ENCODE peak calls at places on chromosome 15, in seven cellular contexts. I is stimulated activated CD4-positive, alpha-beta T cell treated with anti-CD3 and anti-CD28 coated beads, Interleukin-4, amount 100 ng/mL, for 1 hour; O is C1 segment of cervical spinal cord; F is B cell; Q is GM04503; D is AG08395; C is mesenteric fat pad. X is an unnamed sample.

GRCh38 chr15:67884514-67885225 is 44.8 kb upstream of the RNU6-1 start:
- DNase-seq in C (peak; percentile 97), D (peak; percentile 69), F (no peak), I (peak; percentile 60), O (peak; percentile 59), Q (no peak), X (no peak)

GRCh38 chr15:58690703-58691102 is 58.8 kb downstream of the ADAM10 start:
- DNase-seq in I (no peak), C (no peak), O (no peak), Q (no peak), F (peak; percentile 50), D (no peak), X (no peak)

GRCh38 chr15:31274496-31275330 is 51.9 kb upstream of the KLF13 start:
- DNase-seq in F (peak; percentile 14), I (no peak), O (no peak), Q (no peak), D (no peak), C (peak; percentile 24), X (peak; percentile 8)

GRCh38 chr15:42226648-42227047 is 18.5 kb upstream of the VPS39 start:
- DNase-seq in I (no peak), Q (no peak), O (no peak), C (no peak), D (no peak), F (no peak), X (no peak)

GRCh38 chr15:79366691-79367090 is 55.8 kb downstream of the TMED3 start:
- DNase-seq in I (no peak), O (no peak), F (no peak), C (no peak), D (no peak), Q (no peak), X (no peak)

GRCh38 chr15:70245932-70246622 is 148.4 kb upstream of the TLE3 start:
- DNase-seq in O (no peak), F (no peak), Q (no peak), I (no peak), D (peak; percentile 68), C (peak; percentile 90), X (no peak)

GRCh38 chr15:60649845-60650548 is 171.1 kb upstream of the ICE2 start:
- DNase-seq in C (no peak), Q (no peak), F (no peak), O (no peak), I (peak; percentile 57), D (no peak), X (no peak)

GRCh38 chr15:34726407-34727100 is 28.2 kb downstream of the GJD2 start:
- DNase-seq in I (no peak), C (no peak), F (no peak), D (peak; percentile 61), Q (peak; percentile 64), O (no peak), X (no peak)

GRCh38 chr15:99163271-99164062 is 58.6 kb downstream of the SYNM start:
- DNase-seq in F (no peak), Q (no peak), I (no peak), C (no peak), D (no peak), O (no peak), X (no peak)

GRCh38 chr15:60324706-60325438 is 72.9 kb downstream of the ANXA2 start:
- DNase-seq in F (no peak), C (no peak), D (no peak), Q (no peak), O (no peak), I (no peak), X (no peak)

GRCh38 chr15:40104296-40104864 is 4.3 kb downstream of the BMF start:
- DNase-seq in D (no peak), Q (no peak), C (no peak), F (no peak), O (no peak), I (no peak), X (no peak)

GRCh38 chr15:58318517-58318916 is 113.3 kb upstream of the LIPC start:
- DNase-seq in F (no peak), O (no peak), I (no peak), Q (no peak), D (no peak), C (no peak), X (no peak)

GRCh38 chr15:75058127-75058905 is 34.9 kb downstream of the PPCDC start:
- DNase-seq in I (no peak), D (no peak), C (peak; percentile 5), Q (no peak), F (no peak), O (no peak), X (no peak)

GRCh38 chr15:43408789-43409188 is 37.9 kb downstream of the TUBGCP4 start:
- DNase-seq in F (no peak), Q (no peak), O (no peak), D (no peak), C (no peak), I (no peak), X (no peak)

GRCh38 chr15:37142371-37142770 is 42.0 kb upstream of the MEIS2 start:
- DNase-seq in C (no peak), Q (no peak), O (no peak), D (no peak), F (no peak), I (no peak), X (no peak)

X was measured in GDM1.